ENCODE peak calls at places on chromosome 4, in six cellular contexts. P is K562, M is fibroblast of lung, R is GM23248, D is HCT116, Y is astrocyte. N is an unnamed sample.

GRCh38 chr4:86592553-86593249 is 1.4 kb upstream of the PTPN13 start:
- DNase-seq in P (no peak), M (peak; percentile 61), R (peak; percentile 44), D (no peak), Y (peak; percentile 45), N (no peak)

GRCh38 chr4:186725422-186726149 is 1.9 kb upstream of the FAT1 start:
- DNase-seq in P (peak; percentile 79), M (peak; percentile 87), R (peak; percentile 93), D (peak; percentile 64), Y (peak; percentile 80), N (peak; percentile 92)

GRCh38 chr4:38166768-38167167 is 206.6 kb downstream of the PTTG2 start:
- DNase-seq in P (no peak), M (no peak), R (no peak), D (no peak), Y (no peak), N (no peak)

GRCh38 chr4:173752610-173753009 is 222.6 kb upstream of the HAND2 start:
- DNase-seq in P (peak; percentile 40), M (no peak), R (peak; percentile 31), D (peak; percentile 58), Y (no peak), N (no peak)

GRCh38 chr4:23822181-23822580 is 67.7 kb downstream of the PPARGC1A start:
- DNase-seq in P (no peak), M (no peak), R (no peak), D (no peak), Y (no peak), N (no peak)

GRCh38 chr4:60128916-60129315 is 1071.2 kb upstream of the ADGRL3 start:
- DNase-seq in P (no peak), M (peak; percentile 59), R (no peak), D (no peak), Y (peak; percentile 47), N (no peak)

GRCh38 chr4:957581-958313 is 15.6 kb downstream of the DGKQ start:
- DNase-seq in P (no peak), M (no peak), R (no peak), D (no peak), Y (no peak), N (no peak)

GRCh38 chr4:139175647-139176298 is 1.2 kb downstream of the ELF2 start:
- DNase-seq in P (no peak), M (no peak), R (peak; percentile 73), D (peak; percentile 22), Y (no peak), N (no peak)

GRCh38 chr4:2534904-2535385 is 1.5 kb upstream of the FAM193A start:
- DNase-seq in P (no peak), M (no peak), R (peak; percentile 20), D (no peak), Y (no peak), N (no peak)

GRCh38 chr4:86291180-86291579 is 68.7 kb downstream of the MAPK10 start:
- DNase-seq in P (no peak), M (no peak), R (no peak), D (no peak), Y (no peak), N (no peak)

GRCh38 chr4:121239951-121240350 is 75.8 kb upstream of the TNIP3 start:
- DNase-seq in P (no peak), M (no peak), R (peak; percentile 35), D (no peak), Y (no peak), N (no peak)
- TF ChIP-seq EZH2 in P (no peak), M (no peak), R (no peak), D (no peak), Y (no peak), N (no peak)

DNA sequence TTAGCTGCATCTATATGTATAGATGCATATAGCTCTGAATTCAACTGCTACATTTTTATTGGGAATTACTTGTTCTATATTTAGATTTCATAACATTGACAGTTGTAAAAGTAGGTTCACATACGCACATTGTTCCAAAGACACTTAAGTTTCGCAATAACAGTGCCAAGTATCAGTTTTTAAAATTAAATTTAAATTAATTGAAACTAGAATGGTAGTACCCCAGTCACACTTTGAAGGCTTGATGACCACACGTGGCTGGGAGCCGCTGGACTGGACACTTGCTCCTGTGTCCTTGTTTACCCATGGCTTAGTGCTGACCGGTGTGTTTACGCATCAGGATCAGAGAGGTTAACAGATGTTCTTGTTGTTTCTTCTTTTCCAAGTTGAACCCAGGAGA is 140.7 kb upstream of the PSAPL1 start:
- DNase-seq in P (no peak), M (no peak), R (no peak), D (no peak), Y (no peak), N (no peak)
- H3K9me3 ChIP-seq in P (no peaks in the 10 kb centered on the region), M (no peaks in the 10 kb centered on the region), R (no peaks in the 10 kb centered on the region), D (peaks cover 22% of the 10 kb centered on the region), Y (peaks cover 56% of the 10 kb centered on the region), N (no peaks in the 10 kb centered on the region)

GRCh38 chr4:54877006-54877405 is 219.2 kb downstream of the KIT start:
- DNase-seq in P (no peak), M (peak; percentile 58), R (peak; percentile 52), D (no peak), Y (peak; percentile 56), N (no peak)
- H3K4me2 ChIP-seq in P (no peak overlapping the region), M (no peak overlapping the region), R (no peak overlapping the region), D (no peak overlapping the region), Y (no peak overlapping the region), N (no peak overlapping the region)

DNA sequence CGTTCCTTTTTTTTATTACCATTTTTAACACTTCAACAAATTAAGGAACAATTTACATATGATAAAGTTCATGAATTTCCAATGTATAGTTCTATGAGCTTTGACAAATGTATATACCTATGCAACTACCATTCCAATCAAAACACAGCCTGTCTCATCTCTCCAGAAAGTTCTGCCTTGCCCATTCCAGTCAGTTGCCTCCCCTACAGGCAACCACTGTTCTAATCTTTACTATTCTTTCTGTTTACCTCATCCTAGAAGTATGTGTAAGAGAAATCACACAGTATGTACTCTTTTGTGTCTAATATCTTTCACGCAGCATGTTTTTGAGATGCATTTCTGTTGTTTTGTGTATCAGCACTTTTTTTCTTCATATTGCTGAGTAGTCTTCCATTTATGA is 224.9 kb downstream of the KIT start:
- DNase-seq in P (no peak), M (peak; percentile 15), R (peak; percentile 22), D (no peak), Y (no peak), N (no peak)
- TF ChIP-seq EZH2 in P (no peak), M (no peak), R (no peak), D (no peak), Y (no peak), N (no peak)

DNA sequence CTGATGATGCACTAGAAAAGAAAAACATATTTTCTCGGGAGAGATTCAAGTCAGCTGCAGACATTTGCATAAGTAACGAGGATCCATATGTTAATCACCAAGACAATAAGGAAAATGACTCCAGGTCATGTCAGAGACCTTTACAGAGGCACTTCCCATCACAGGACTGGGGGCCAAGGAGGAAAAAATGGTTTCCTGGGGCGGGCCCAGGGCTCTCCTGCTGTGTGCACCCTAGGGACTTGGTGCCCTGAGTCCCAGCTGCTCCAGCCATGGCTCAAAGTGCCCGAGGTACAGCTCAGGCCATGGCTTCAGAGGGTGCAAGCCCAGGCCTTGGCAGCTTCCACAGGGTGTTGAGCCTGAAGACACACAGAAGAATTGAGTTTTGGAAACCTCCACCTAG is 415.4 kb upstream of the FRG1 start:
- DNase-seq in P (no peak), M (no peak), R (no peak), D (no peak), Y (no peak), N (no peak)
- H3K9me3 ChIP-seq in P (peaks cover 1% of the 10 kb centered on the region), M (no peaks in the 10 kb centered on the region), R (no peaks in the 10 kb centered on the region), D (peaks cover 6% of the 10 kb centered on the region), Y (peaks cover 3% of the 10 kb centered on the region), N (no peaks in the 10 kb centered on the region)

GRCh38 chr4:101265816-101266172 is 81.5 kb downstream of the PPP3CA start:
- DNase-seq in P (no peak), M (no peak), R (no peak), D (no peak), Y (no peak), N (no peak)
- H3K4me2 ChIP-seq in P (no peak overlapping the region), M (no peak overlapping the region), R (no peak overlapping the region), D (no peak overlapping the region), Y (no peak overlapping the region), N (no peak overlapping the region)

GRCh38 chr4:5050520-5050955 is 742 bp upstream of the STK32B start:
- DNase-seq in P (peak; percentile 77), M (peak; percentile 74), R (peak; percentile 91), D (peak; percentile 34), Y (peak; percentile 59), N (peak; percentile 87)

GRCh38 chr4:5051692-5052423 is 578 bp downstream of the STK32B start:
- DNase-seq in P (no peak), M (peak; percentile 20), R (peak; percentile 53), D (no peak), Y (peak; percentile 19), N (no peak)

GRCh38 chr4:5052726-5053425 is 1.6 kb downstream of the STK32B start:
- DNase-seq in P (no peak), M (no peak), R (peak; percentile 19), D (no peak), Y (no peak), N (no peak)

GRCh38 chr4:5051210-5051691 is at the start of gene STK32B:
- DNase-seq in P (peak; percentile 67), M (peak; percentile 84), R (peak; percentile 86), D (no peak), Y (peak; percentile 75), N (peak; percentile 76)

DNA sequence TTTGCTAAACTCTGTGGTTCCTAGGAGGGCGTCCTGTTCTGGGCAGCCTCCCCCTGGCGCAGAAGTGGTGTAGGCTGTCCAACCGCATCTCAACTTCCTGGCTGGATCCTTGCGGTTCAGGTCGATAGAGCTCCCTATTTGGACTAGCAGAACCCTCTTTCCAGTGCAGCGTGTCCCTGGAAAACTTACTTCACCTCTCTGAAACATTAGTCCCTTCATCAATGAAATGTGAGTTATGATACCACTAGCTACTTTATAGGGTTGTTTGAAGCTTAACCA is 1.1 kb downstream of the STK32B start:
- DNase-seq in P (no peak), M (no peak), R (no peak), D (no peak), Y (no peak), N (no peak)
- TF ChIP-seq EZH2 in P (no peak), M (no peak), R (no peak), D (no peak), Y (no peak), N (no peak)

DNA sequence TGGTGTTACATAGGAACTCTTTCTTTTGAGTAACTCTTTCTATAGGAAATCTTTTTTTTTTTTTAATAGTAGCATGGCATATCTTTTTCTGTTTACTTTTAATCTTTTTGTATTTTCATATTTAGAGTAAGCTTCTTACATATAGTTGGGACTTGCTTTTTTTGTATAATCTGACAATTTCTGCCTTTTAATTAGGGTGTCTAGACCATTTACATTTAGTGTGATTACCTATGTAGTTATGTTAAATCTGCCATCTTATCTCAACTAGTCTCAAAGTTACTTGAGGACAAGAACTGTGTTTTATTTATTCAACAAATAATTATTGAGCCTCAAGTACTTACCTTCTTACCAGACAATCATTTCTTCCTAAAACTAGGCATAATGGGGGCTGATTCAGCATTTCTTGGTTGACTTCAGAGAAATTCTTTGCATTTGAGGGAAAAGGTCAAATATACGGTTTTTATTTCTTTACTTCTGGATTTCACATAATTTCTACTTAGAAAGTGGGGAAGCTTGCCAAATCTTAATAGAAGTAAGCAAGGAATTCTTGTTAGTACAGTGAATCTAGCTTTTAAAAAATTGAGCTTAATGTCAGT is 28.6 kb downstream of the MND1 start:
- DNase-seq in P (no peak), M (no peak), R (no peak), D (no peak), Y (no peak), N (no peak)
- H3K9me3 ChIP-seq in P (no peaks in the 10 kb centered on the region), M (no peaks in the 10 kb centered on the region), R (peaks cover 6% of the 10 kb centered on the region), D (no peaks in the 10 kb centered on the region), Y (no peaks in the 10 kb centered on the region), N (no peaks in the 10 kb centered on the region)